ENCODE peak calls at places on chromosomes 7 and 10, in seven cellular contexts. S is IMR-90, R is lower leg skin, C is GM12878, L is uterus, V is gastrocnemius medialis, T is upper lobe of left lung. W is an unnamed sample.
A peak's percentile ranks its signal among the peaks of the same experiment; 100 is the strongest.

GRCh38 chr10:71434760-71435394 is 38.2 kb downstream of the CDH23 start:
- DNase-seq in S (no peak), R (peak; percentile 66), C (no peak), L (no peak), V (no peak), T (peak; percentile 8), W (no peak)

GRCh38 chr10:69644658-69645295 is 14.7 kb downstream of the FAM241B start:
- DNase-seq in S (peak; percentile 41), R (no peak), C (no peak), L (peak; percentile 38), V (no peak), T (peak; percentile 44), W (peak; percentile 48)

GRCh38 chr10:110903280-110904278 is 15.4 kb downstream of the BBIP1 start:
- DNase-seq in S (peak; percentile 26), R (no peak), C (no peak), L (no peak), V (no peak), T (no peak), W (no peak)

GRCh38 chr7:7808156-7808555 is 89.7 kb upstream of the RPA3 start:
- DNase-seq in S (peak; percentile 87), R (no peak), C (no peak), L (no peak), V (no peak), T (no peak), W (no peak)

GRCh38 chr7:66739953-66740301 is 606 bp upstream of the RABGEF1 start:
- DNase-seq in S (no peak), R (no peak), C (no peak), L (no peak), V (no peak), T (no peak), W (peak; percentile 25)

GRCh38 chr10:126902157-126902556 is 3.1 kb upstream of the DOCK1 start:
- DNase-seq in S (peak; percentile 69), R (peak; percentile 81), C (no peak), L (no peak), V (no peak), T (peak; percentile 34), W (no peak)

GRCh38 chr7:123916240-123916724 is 8.8 kb upstream of the SPAM1 start:
- DNase-seq in S (peak; percentile 0), R (no peak), C (no peak), L (no peak), V (no peak), T (no peak), W (no peak)

GRCh38 chr7:25672476-25672875 is 444.2 kb upstream of the NPVF start:
- DNase-seq in S (no peak), R (no peak), C (no peak), L (no peak), V (no peak), T (no peak), W (no peak)

GRCh38 chr10:130686680-130687300 is 550.6 kb downstream of the GLRX3 start:
- DNase-seq in S (no peak), R (no peak), C (no peak), L (no peak), V (no peak), T (no peak), W (peak; percentile 18)

GRCh38 chr7:54245046-54245445 is 297.1 kb upstream of the VSTM2A start:
- DNase-seq in S (no peak), R (no peak), C (no peak), L (no peak), V (no peak), T (no peak), W (no peak)

GRCh38 chr7:75943864-75944263 is 28.9 kb downstream of the POR start:
- DNase-seq in S (peak; percentile 65), R (no peak), C (no peak), L (no peak), V (no peak), T (peak; percentile 50), W (peak; percentile 55)

GRCh38 chr7:121519548-121520521 is 123.7 kb upstream of the FAM3C start:
- DNase-seq in S (no peak), R (no peak), C (no peak), L (peak; percentile 26), V (peak; percentile 3), T (no peak), W (no peak)

GRCh38 chr10:89352802-89353201 is 25.0 kb downstream of the IFIT3 start:
- DNase-seq in S (no peak), R (no peak), C (no peak), L (no peak), V (no peak), T (no peak), W (no peak)

GRCh38 chr10:124601431-124602120 is 140.0 kb downstream of the LHPP start:
- DNase-seq in S (no peak), R (no peak), C (peak; percentile 34), L (no peak), V (no peak), T (no peak), W (no peak)

GRCh38 chr10:78286186-78286585 is 252.5 kb downstream of the RPS24 start:
- DNase-seq in S (no peak), R (no peak), C (no peak), L (no peak), V (no peak), T (no peak), W (no peak)

GRCh38 chr10:46255696-46256355 is 31.0 kb upstream of the ANTXRL start:
- DNase-seq in S (peak; percentile 12), R (peak; percentile 89), C (no peak), L (peak; percentile 34), V (no peak), T (peak; percentile 63), W (peak; percentile 78)

GRCh38 chr10:13865758-13866491 is 279.2 kb downstream of the PRPF18 start:
- DNase-seq in S (peak; percentile 80), R (no peak), C (no peak), L (no peak), V (no peak), T (no peak), W (peak; percentile 52)

GRCh38 chr10:71873582-71874182 is 22.6 kb upstream of the PSAP start:
- DNase-seq in S (no peak), R (no peak), C (peak; percentile 89), L (no peak), V (no peak), T (no peak), W (no peak)

GRCh38 chr7:35512716-35513115 is 182.2 kb downstream of the HERPUD2 start:
- DNase-seq in S (no peak), R (no peak), C (no peak), L (no peak), V (no peak), T (no peak), W (no peak)

GRCh38 chr7:157488966-157489365 is 152.2 kb downstream of the DNAJB6 start:
- DNase-seq in S (no peak), R (peak; percentile 15), C (no peak), L (no peak), V (no peak), T (no peak), W (no peak)

GRCh38 chr7:82443801-82444219 is 233 bp upstream of the CACNA2D1 start:
- DNase-seq in S (peak; percentile 91), R (peak; percentile 94), C (no peak), L (peak; percentile 81), V (peak; percentile 84), T (peak; percentile 60), W (peak; percentile 87)
- TF ChIP-seq CTCF in S (peak; percentile 37), R (no peak), C (no peak), L (peak; percentile 9), V (peak; percentile 28), T (no peak), W (no peak)

DNA sequence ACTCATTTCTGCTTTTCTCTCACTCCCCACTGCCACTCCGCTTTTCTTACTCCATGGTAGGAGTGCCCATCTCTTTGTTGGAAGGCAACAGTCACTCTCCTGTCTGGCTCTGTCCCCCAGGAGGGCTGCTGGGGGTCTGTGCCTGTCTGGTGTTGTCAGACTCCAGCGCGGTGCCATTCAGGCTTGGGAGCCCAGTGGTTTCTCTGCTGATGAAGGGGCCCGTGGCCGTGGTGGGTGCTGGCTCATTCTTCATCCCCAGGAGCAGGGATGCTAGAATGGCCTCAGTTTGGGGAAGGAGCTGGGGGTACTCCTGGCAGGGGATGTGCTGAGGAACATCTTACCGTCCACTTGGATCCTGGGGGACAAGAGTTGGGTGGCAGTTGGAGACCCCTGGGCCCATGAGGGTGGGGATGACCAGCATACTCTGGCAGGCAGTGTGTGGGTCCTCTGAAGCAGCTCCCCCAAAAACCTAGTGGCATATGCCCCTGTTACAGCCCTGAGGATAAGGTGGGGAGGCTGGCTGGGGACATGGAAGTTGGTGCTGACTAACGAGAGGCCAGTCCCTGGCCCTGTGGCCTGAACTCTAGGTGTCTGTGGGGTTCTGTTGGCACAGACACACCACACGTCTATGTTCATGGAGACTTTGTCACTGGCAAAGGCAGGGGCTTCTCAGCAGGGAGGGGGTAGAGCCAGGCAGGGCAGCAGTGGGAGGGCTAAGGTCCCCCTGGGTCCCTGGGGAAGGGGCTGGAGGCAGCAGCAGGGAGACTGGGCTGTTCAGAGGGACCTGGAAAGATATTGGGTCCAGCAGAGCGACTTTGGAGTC is 102.8 kb upstream of the RET start:
- DNase-seq in S (no peak), R (peak; percentile 79), C (no peak), L (peak; percentile 7), V (peak; percentile 0), T (peak; percentile 14), W (peak; percentile 35)
- TF ChIP-seq POLR2A in S (no peak), R (no peak), C (no peak), L (no peak), V (no peak), T (no peak), W (no peak)

GRCh38 chr7:24318326-24318725 is 34.3 kb downstream of the NPY start:
- DNase-seq in S (no peak), R (no peak), C (no peak), L (no peak), V (no peak), T (no peak), W (no peak)
- TF ChIP-seq CTCF in S (peak; percentile 12), R (no peak), C (peak; percentile 66), L (no peak), V (no peak), T (no peak), W (no peak)

GRCh38 chr7:33554576-33554975 is 350.8 kb upstream of the BMPER start:
- DNase-seq in S (no peak), R (no peak), C (no peak), L (no peak), V (no peak), T (no peak), W (no peak)

GRCh38 chr7:33550363-33550762 is 355.0 kb upstream of the BMPER start:
- DNase-seq in S (no peak), R (no peak), C (no peak), L (no peak), V (no peak), T (no peak), W (no peak)

GRCh38 chr7:33550979-33551378 is 354.4 kb upstream of the BMPER start:
- DNase-seq in S (no peak), R (no peak), C (no peak), L (no peak), V (no peak), T (no peak), W (no peak)

GRCh38 chr7:33556471-33556870 is 348.9 kb upstream of the BMPER start:
- DNase-seq in S (no peak), R (no peak), C (no peak), L (no peak), V (no peak), T (no peak), W (no peak)

DNA sequence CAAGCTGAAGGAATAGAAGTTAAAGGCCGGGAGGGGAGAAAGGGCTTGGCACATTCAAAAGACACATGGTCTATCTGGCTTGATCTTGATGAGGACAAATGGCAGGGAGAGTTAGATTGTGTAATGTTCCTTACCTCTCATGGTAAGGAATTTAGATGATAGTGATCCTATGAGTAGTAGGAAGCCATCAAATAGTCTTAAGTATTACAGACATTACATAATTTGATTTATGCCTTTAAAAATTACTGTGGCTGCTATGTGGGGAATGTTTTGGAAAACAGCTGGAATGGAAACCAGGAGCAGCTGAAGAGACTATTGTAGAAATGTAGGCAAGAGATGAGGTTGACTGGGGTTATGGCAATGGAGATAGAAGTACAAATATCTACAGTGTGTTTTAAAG is 351.3 kb upstream of the BMPER start:
- DNase-seq in S (no peak), R (no peak), C (no peak), L (no peak), V (no peak), T (no peak), W (no peak)
- TF ChIP-seq POLR2A in S (no peak), R (no peak), C (no peak), L (no peak), V (no peak), T (no peak), W (no peak)

W was measured in adrenal gland.